ENCODE peak calls at places on chromosomes 4 and X, in four cellular contexts. One of them, this sample, is unnamed.

GRCh38 chrX:155005190-155005589 is 17.3 kb downstream of the F8 start:
- DNase-seq in naive thymus-derived CD4-positive, alpha-beta T cell: no peak
- DNase-seq in ureter: no peak
- DNase-seq in ovary: no peak
- DNase-seq in this sample: no peak

GRCh38 chr4:3177905-3178304 is 71.1 kb upstream of the MSANTD1 start:
- DNase-seq in ureter: no peak
- DNase-seq in ovary: no peak
- DNase-seq in naive thymus-derived CD4-positive, alpha-beta T cell: no peak
- DNase-seq in this sample: no peak

GRCh38 chr4:41670530-41670929 is 78.0 kb downstream of the PHOX2B start:
- DNase-seq in ureter: no peak
- DNase-seq in ovary: no peak
- DNase-seq in naive thymus-derived CD4-positive, alpha-beta T cell: no peak
- DNase-seq in this sample: no peak

GRCh38 chr4:18025263-18025662 is 3.7 kb upstream of the LCORL start:
- DNase-seq in ovary: no peak
- DNase-seq in ureter: no peak
- DNase-seq in naive thymus-derived CD4-positive, alpha-beta T cell: no peak
- DNase-seq in this sample: no peak

GRCh38 chr4:169283114-169283509 is 12.4 kb upstream of the SH3RF1 start:
- DNase-seq in ovary: no peak
- DNase-seq in ureter: no peak
- DNase-seq in naive thymus-derived CD4-positive, alpha-beta T cell: no peak
- DNase-seq in this sample: no peak

GRCh38 chrX:131262738-131263679 is 26.1 kb downstream of the IGSF1 start:
- DNase-seq in naive thymus-derived CD4-positive, alpha-beta T cell: no peak
- DNase-seq in ureter: no peak
- DNase-seq in ovary: no peak
- DNase-seq in this sample: no peak

GRCh38 chr4:38310446-38311043 is 350.3 kb downstream of the PTTG2 start:
- DNase-seq in ureter: no peak
- DNase-seq in ovary: no peak
- DNase-seq in naive thymus-derived CD4-positive, alpha-beta T cell: peak; percentile 80
- DNase-seq in this sample: no peak

GRCh38 chr4:172871381-172871780 is 297.2 kb upstream of the GALNT7 start:
- DNase-seq in ureter: no peak
- DNase-seq in ovary: no peak
- DNase-seq in naive thymus-derived CD4-positive, alpha-beta T cell: no peak
- DNase-seq in this sample: no peak

GRCh38 chrX:97860206-97860605 is 976.5 kb downstream of the RPA4 start:
- DNase-seq in naive thymus-derived CD4-positive, alpha-beta T cell: no peak
- DNase-seq in ovary: no peak
- DNase-seq in ureter: no peak
- DNase-seq in this sample: no peak

GRCh38 chrX:17692709-17693346 is 44.5 kb upstream of the SCML1 start:
- DNase-seq in ovary: no peak
- DNase-seq in ureter: no peak
- DNase-seq in naive thymus-derived CD4-positive, alpha-beta T cell: no peak
- DNase-seq in this sample: no peak

GRCh38 chr4:8427761-8428287 is 12.7 kb downstream of the ACOX3 start:
- DNase-seq in naive thymus-derived CD4-positive, alpha-beta T cell: no peak
- DNase-seq in ovary: no peak
- DNase-seq in ureter: no peak
- DNase-seq in this sample: peak; percentile 56

GRCh38 chrX:65697915-65698796 is 30.7 kb downstream of the MSN start:
- DNase-seq in naive thymus-derived CD4-positive, alpha-beta T cell: peak; percentile 75
- DNase-seq in ovary: no peak
- DNase-seq in ureter: peak; percentile 47
- DNase-seq in this sample: peak; percentile 54

GRCh38 chr4:15149842-15150592 is 147.7 kb downstream of the CPEB2 start:
- DNase-seq in ovary: peak; percentile 75
- DNase-seq in ureter: peak; percentile 77
- DNase-seq in naive thymus-derived CD4-positive, alpha-beta T cell: no peak
- DNase-seq in this sample: peak; percentile 69

GRCh38 chrX:49934148-49934547 is 11.8 kb downstream of the CLCN5 start:
- DNase-seq in ovary: no peak
- DNase-seq in ureter: no peak
- DNase-seq in naive thymus-derived CD4-positive, alpha-beta T cell: no peak
- DNase-seq in this sample: no peak

GRCh38 chr4:78293348-78293747 is 236.2 kb downstream of the FRAS1 start:
- DNase-seq in naive thymus-derived CD4-positive, alpha-beta T cell: no peak
- DNase-seq in ovary: no peak
- DNase-seq in ureter: no peak
- DNase-seq in this sample: no peak

GRCh38 chr4:41095973-41096372 is 118.4 kb downstream of the APBB2 start:
- DNase-seq in naive thymus-derived CD4-positive, alpha-beta T cell: no peak
- DNase-seq in ovary: no peak
- DNase-seq in ureter: no peak
- DNase-seq in this sample: no peak

GRCh38 chr4:173365359-173365996 is 5.3 kb upstream of the SAP30 start:
- DNase-seq in naive thymus-derived CD4-positive, alpha-beta T cell: no peak
- DNase-seq in ureter: no peak
- DNase-seq in ovary: no peak
- DNase-seq in this sample: no peak

GRCh38 chrX:43165343-43165920 is 387.5 kb upstream of the PPP1R2C start:
- DNase-seq in ureter: no peak
- DNase-seq in naive thymus-derived CD4-positive, alpha-beta T cell: no peak
- DNase-seq in ovary: no peak
- DNase-seq in this sample: no peak

GRCh38 chrX:18938710-18939109 is 45.2 kb downstream of the PHKA2 start:
- DNase-seq in ovary: no peak
- DNase-seq in ureter: no peak
- DNase-seq in naive thymus-derived CD4-positive, alpha-beta T cell: no peak
- DNase-seq in this sample: no peak

GRCh38 chr4:169823685-169824084 is 65.9 kb upstream of the HPF1 start:
- DNase-seq in ureter: peak; percentile 55
- DNase-seq in naive thymus-derived CD4-positive, alpha-beta T cell: no peak
- DNase-seq in ovary: no peak
- DNase-seq in this sample: no peak

GRCh38 chr4:68864438-68865177 is 48.8 kb downstream of the UGT2B10 start:
- DNase-seq in naive thymus-derived CD4-positive, alpha-beta T cell: no peak
- DNase-seq in ovary: no peak
- DNase-seq in ureter: peak; percentile 49
- DNase-seq in this sample: no peak